ENCODE peak calls at places on chromosome X, in five cellular contexts. V is GOT3, Q is posterior cingulate gyrus, L is COR-L47, G is body of pancreas. M is an unnamed sample.

GRCh38 chrX:15170927-15171326 is 99.0 kb downstream of the ASB9 start:
- DNase-seq in V (no peak), L (no peak), Q (no peak), G (no peak), M (no peak)

GRCh38 chrX:153400146-153401132 is 711 bp downstream of the PNMA6E start:
- DNase-seq in L (no peak), V (no peak), G (no peak), Q (no peak), M (no peak)

GRCh38 chrX:7120578-7121219 is 26.8 kb upstream of the STS start:
- DNase-seq in L (peak), Q (no peak), V (no peak), G (no peak), M (no peak)

GRCh38 chrX:17643528-17643927 is 93.8 kb upstream of the SCML1 start:
- DNase-seq in Q (no peak), V (no peak), L (no peak), G (no peak), M (no peak)

GRCh38 chrX:86237482-86237881 is 89.2 kb downstream of the DACH2 start:
- DNase-seq in L (no peak), V (no peak), Q (no peak), G (no peak), M (no peak)

GRCh38 chrX:69285881-69286545 is 120.8 kb upstream of the PJA1 start:
- DNase-seq in Q (peak), G (peak), L (no peak), V (no peak), M (peak)

GRCh38 chrX:121052122-121052521 is 4.7 kb downstream of the GLUD2 start:
- DNase-seq in Q (no peak), V (no peak), L (no peak), G (no peak), M (no peak)

GRCh38 chrX:47184486-47184885 is 9.1 kb upstream of the UBA1 start:
- DNase-seq in Q (no peak), L (no peak), V (no peak), G (no peak), M (no peak)

GRCh38 chrX:50114113-50114512 is 86.7 kb downstream of the AKAP4 start:
- DNase-seq in G (no peak), V (no peak), Q (no peak), L (no peak), M (no peak)

GRCh38 chrX:110699109-110699508 is 96.5 kb downstream of the CHRDL1 start:
- DNase-seq in G (no peak), L (no peak), V (no peak), Q (no peak), M (no peak)

GRCh38 chrX:23372220-23372902 is 37.7 kb downstream of the PTCHD1 start:
- DNase-seq in Q (no peak), L (no peak), V (no peak), G (peak), M (no peak)

GRCh38 chrX:37746268-37746931 is 33.5 kb upstream of the CYBB start:
- DNase-seq in Q (no peak), G (no peak), L (no peak), V (no peak), M (no peak)

GRCh38 chrX:48938721-48939416 is 18.5 kb downstream of the OTUD5 start:
- DNase-seq in Q (no peak), V (no peak), L (no peak), G (no peak), M (no peak)

GRCh38 chrX:103864886-103865534 is 33.0 kb upstream of the RAB9B start:
- DNase-seq in G (no peak), V (no peak), Q (no peak), L (no peak), M (no peak)

GRCh38 chrX:149010899-149011224 is 494.2 kb downstream of the IDS start:
- DNase-seq in G (no peak), L (no peak), Q (no peak), V (no peak), M (no peak)

GRCh38 chrX:120731386-120731785 is 101.5 kb upstream of the C1GALT1C1 start:
- DNase-seq in V (no peak), G (no peak), Q (no peak), L (no peak), M (no peak)

GRCh38 chrX:78103656-78104446 is at the start of gene PGK1:
- DNase-seq in Q (peak), L (peak), G (peak), V (peak), M (peak)

GRCh38 chrX:118240359-118240758 is 105.5 kb upstream of the WDR44 start:
- DNase-seq in G (no peak), V (no peak), Q (no peak), L (no peak), M (no peak)

GRCh38 chrX:2719774-2720447 is 28.8 kb downstream of the CD99 start:
- DNase-seq in L (no peak), V (no peak), G (no peak), Q (no peak), M (no peak)

GRCh38 chrX:110992611-110993010 is 103.4 kb upstream of the PAK3 start:
- DNase-seq in G (peak), V (no peak), Q (no peak), L (no peak), M (no peak)

GRCh38 chrX:53239474-53239873 is 14.5 kb upstream of the KDM5C start:
- DNase-seq in V (no peak), Q (no peak), G (no peak), L (no peak), M (no peak)

GRCh38 chrX:66050140-66050569 is 10.3 kb upstream of the VSIG4 start:
- DNase-seq in V (no peak), L (no peak), G (no peak), Q (no peak), M (no peak)

GRCh38 chrX:153935326-153935851 is 552 bp upstream of the NAA10 start:
- DNase-seq in Q (no peak), G (no peak), V (no peak), L (no peak), M (no peak)

GRCh38 chrX:71615056-71615455 is 3.3 kb downstream of the CXCR3 start:
- DNase-seq in G (no peak), L (no peak), V (no peak), Q (no peak), M (no peak)

GRCh38 chrX:153750126-153750774 is 13.8 kb upstream of the PLXNB3 start:
- DNase-seq in G (no peak), V (no peak), L (no peak), Q (no peak), M (no peak)

GRCh38 chrX:133838761-133839676 is 146.4 kb downstream of the GPC3 start:
- DNase-seq in G (peak), V (no peak), L (no peak), Q (peak), M (no peak)

GRCh38 chrX:148416142-148416541 is 84.3 kb upstream of the AFF2 start:
- DNase-seq in V (no peak), G (no peak), L (no peak), Q (no peak), M (no peak)

GRCh38 chrX:86805241-86805640 is 657.0 kb downstream of the DACH2 start:
- DNase-seq in L (no peak), Q (no peak), V (no peak), G (no peak), M (no peak)

GRCh38 chrX:78548012-78548411 is 111.1 kb downstream of the RTL3 start:
- DNase-seq in L (no peak), V (no peak), G (no peak), Q (no peak), M (no peak)

GRCh38 chrX:11406109-11406755 is 113.0 kb downstream of the AMELX start:
- DNase-seq in G (no peak), L (no peak), V (no peak), Q (no peak), M (no peak)

GRCh38 chrX:140701480-140701879 is 8.1 kb upstream of the LINC00632 start:
- DNase-seq in V (no peak), L (peak), G (no peak), Q (no peak), M (no peak)

GRCh38 chrX:100207331-100208024 is 202.6 kb downstream of the PCDH19 start:
- DNase-seq in V (no peak), G (no peak), Q (no peak), L (no peak), M (no peak)